ENCODE peak calls at places on chromosome 22, in eight cellular contexts. One of them, this sample, is unnamed.

GRCh38 chr22:26466196-26466595 is 17.4 kb downstream of the HPS4 start:
- DNase-seq in D721Med: no peak
- DNase-seq in natural killer cell treated with Interleukin-12 subunit alpha and Interleukin-12 subunit beta and Interleukin-15 and Interleukin-18, amount 100 ng/mL, for 72 hours: no peak
- DNase-seq in RWPE1: no peak
- DNase-seq in GM12864: no peak
- DNase-seq in hippocampal formation: no peak
- DNase-seq in foreskin fibroblast: peak
- DNase-seq in KG1: no peak
- DNase-seq in this sample: no peak

GRCh38 chr22:45602824-45603301 is 68.8 kb upstream of the ATXN10 start:
- DNase-seq in D721Med: no peak
- DNase-seq in RWPE1: peak
- DNase-seq in foreskin fibroblast: peak
- DNase-seq in natural killer cell treated with Interleukin-12 subunit alpha and Interleukin-12 subunit beta and Interleukin-15 and Interleukin-18, amount 100 ng/mL, for 72 hours: peak
- DNase-seq in GM12864: no peak
- DNase-seq in KG1: no peak
- DNase-seq in hippocampal formation: no peak
- DNase-seq in this sample: no peak

GRCh38 chr22:37626144-37626543 is 13.3 kb upstream of the SH3BP1 start:
- DNase-seq in D721Med: no peak
- DNase-seq in GM12864: no peak
- DNase-seq in KG1: no peak
- DNase-seq in foreskin fibroblast: no peak
- DNase-seq in RWPE1: no peak
- DNase-seq in hippocampal formation: no peak
- DNase-seq in natural killer cell treated with Interleukin-12 subunit alpha and Interleukin-12 subunit beta and Interleukin-15 and Interleukin-18, amount 100 ng/mL, for 72 hours: no peak
- DNase-seq in this sample: peak

GRCh38 chr22:28710889-28711285 is 30.7 kb downstream of the CHEK2 start:
- DNase-seq in GM12864: no peak
- DNase-seq in foreskin fibroblast: no peak
- DNase-seq in RWPE1: no peak
- DNase-seq in natural killer cell treated with Interleukin-12 subunit alpha and Interleukin-12 subunit beta and Interleukin-15 and Interleukin-18, amount 100 ng/mL, for 72 hours: no peak
- DNase-seq in KG1: no peak
- DNase-seq in D721Med: no peak
- DNase-seq in hippocampal formation: no peak
- DNase-seq in this sample: no peak

GRCh38 chr22:20092477-20092854 is 12.4 kb downstream of the DGCR8 start:
- DNase-seq in foreskin fibroblast: no peak
- DNase-seq in GM12864: no peak
- DNase-seq in KG1: no peak
- DNase-seq in RWPE1: no peak
- DNase-seq in D721Med: no peak
- DNase-seq in hippocampal formation: no peak
- DNase-seq in natural killer cell treated with Interleukin-12 subunit alpha and Interleukin-12 subunit beta and Interleukin-15 and Interleukin-18, amount 100 ng/mL, for 72 hours: no peak
- DNase-seq in this sample: no peak

GRCh38 chr22:18110194-18110943 is at the start of gene TUBA8:
- DNase-seq in D721Med: no peak
- DNase-seq in GM12864: no peak
- DNase-seq in natural killer cell treated with Interleukin-12 subunit alpha and Interleukin-12 subunit beta and Interleukin-15 and Interleukin-18, amount 100 ng/mL, for 72 hours: no peak
- DNase-seq in foreskin fibroblast: peak
- DNase-seq in KG1: no peak
- DNase-seq in RWPE1: peak
- DNase-seq in hippocampal formation: no peak
- DNase-seq in this sample: no peak

GRCh38 chr22:20228939-20229272 is 39.2 kb downstream of the RTN4R start:
- DNase-seq in D721Med: no peak
- DNase-seq in natural killer cell treated with Interleukin-12 subunit alpha and Interleukin-12 subunit beta and Interleukin-15 and Interleukin-18, amount 100 ng/mL, for 72 hours: no peak
- DNase-seq in RWPE1: no peak
- DNase-seq in hippocampal formation: no peak
- DNase-seq in foreskin fibroblast: no peak
- DNase-seq in KG1: no peak
- DNase-seq in GM12864: no peak
- DNase-seq in this sample: no peak

GRCh38 chr22:49659281-49659923 is 168.3 kb downstream of the BRD1 start:
- DNase-seq in GM12864: no peak
- DNase-seq in hippocampal formation: no peak
- DNase-seq in RWPE1: no peak
- DNase-seq in KG1: no peak
- DNase-seq in natural killer cell treated with Interleukin-12 subunit alpha and Interleukin-12 subunit beta and Interleukin-15 and Interleukin-18, amount 100 ng/mL, for 72 hours: no peak
- DNase-seq in D721Med: no peak
- DNase-seq in foreskin fibroblast: no peak
- DNase-seq in this sample: no peak

GRCh38 chr22:44085743-44086741 is 61.9 kb downstream of the PARVB start:
- DNase-seq in KG1: no peak
- DNase-seq in foreskin fibroblast: peak
- DNase-seq in D721Med: no peak
- DNase-seq in hippocampal formation: peak
- DNase-seq in natural killer cell treated with Interleukin-12 subunit alpha and Interleukin-12 subunit beta and Interleukin-15 and Interleukin-18, amount 100 ng/mL, for 72 hours: no peak
- DNase-seq in RWPE1: peak
- DNase-seq in GM12864: peak
- DNase-seq in this sample: no peak

GRCh38 chr22:27531782-27532530 is 269.6 kb downstream of the MN1 start:
- DNase-seq in D721Med: no peak
- DNase-seq in KG1: no peak
- DNase-seq in foreskin fibroblast: peak
- DNase-seq in RWPE1: peak
- DNase-seq in natural killer cell treated with Interleukin-12 subunit alpha and Interleukin-12 subunit beta and Interleukin-15 and Interleukin-18, amount 100 ng/mL, for 72 hours: no peak
- DNase-seq in hippocampal formation: no peak
- DNase-seq in GM12864: no peak
- DNase-seq in this sample: no peak

GRCh38 chr22:38196791-38197429 is 4.9 kb upstream of the MAFF start:
- DNase-seq in hippocampal formation: no peak
- DNase-seq in D721Med: no peak
- DNase-seq in RWPE1: no peak
- DNase-seq in KG1: no peak
- DNase-seq in GM12864: no peak
- DNase-seq in natural killer cell treated with Interleukin-12 subunit alpha and Interleukin-12 subunit beta and Interleukin-15 and Interleukin-18, amount 100 ng/mL, for 72 hours: no peak
- DNase-seq in foreskin fibroblast: no peak
- DNase-seq in this sample: no peak

GRCh38 chr22:31579835-31580242 is 82.2 kb downstream of the PISD start:
- DNase-seq in natural killer cell treated with Interleukin-12 subunit alpha and Interleukin-12 subunit beta and Interleukin-15 and Interleukin-18, amount 100 ng/mL, for 72 hours: no peak
- DNase-seq in hippocampal formation: no peak
- DNase-seq in foreskin fibroblast: no peak
- DNase-seq in KG1: no peak
- DNase-seq in RWPE1: no peak
- DNase-seq in D721Med: no peak
- DNase-seq in GM12864: no peak
- DNase-seq in this sample: no peak

GRCh38 chr22:19110064-19110458 is 12.2 kb downstream of the DGCR2 start:
- DNase-seq in foreskin fibroblast: no peak
- DNase-seq in KG1: no peak
- DNase-seq in GM12864: no peak
- DNase-seq in RWPE1: no peak
- DNase-seq in hippocampal formation: no peak
- DNase-seq in D721Med: no peak
- DNase-seq in natural killer cell treated with Interleukin-12 subunit alpha and Interleukin-12 subunit beta and Interleukin-15 and Interleukin-18, amount 100 ng/mL, for 72 hours: peak
- DNase-seq in this sample: no peak

GRCh38 chr22:36331912-36332622 is 55.7 kb downstream of the MYH9 start:
- DNase-seq in KG1: peak
- DNase-seq in RWPE1: no peak
- DNase-seq in D721Med: no peak
- DNase-seq in hippocampal formation: peak
- DNase-seq in foreskin fibroblast: peak
- DNase-seq in GM12864: no peak
- DNase-seq in natural killer cell treated with Interleukin-12 subunit alpha and Interleukin-12 subunit beta and Interleukin-15 and Interleukin-18, amount 100 ng/mL, for 72 hours: peak
- DNase-seq in this sample: peak

GRCh38 chr22:32850591-32851517 is 49.3 kb downstream of the TIMP3 start:
- DNase-seq in KG1: no peak
- DNase-seq in GM12864: no peak
- DNase-seq in hippocampal formation: no peak
- DNase-seq in D721Med: no peak
- DNase-seq in foreskin fibroblast: no peak
- DNase-seq in natural killer cell treated with Interleukin-12 subunit alpha and Interleukin-12 subunit beta and Interleukin-15 and Interleukin-18, amount 100 ng/mL, for 72 hours: no peak
- DNase-seq in RWPE1: no peak
- DNase-seq in this sample: peak

GRCh38 chr22:32473388-32473952 is 1.1 kb upstream of the FBXO7 start:
- DNase-seq in natural killer cell treated with Interleukin-12 subunit alpha and Interleukin-12 subunit beta and Interleukin-15 and Interleukin-18, amount 100 ng/mL, for 72 hours: no peak
- DNase-seq in RWPE1: peak
- DNase-seq in GM12864: no peak
- DNase-seq in foreskin fibroblast: peak
- DNase-seq in hippocampal formation: no peak
- DNase-seq in D721Med: no peak
- DNase-seq in KG1: peak
- DNase-seq in this sample: peak

GRCh38 chr22:35191412-35191811 is 65.9 kb upstream of the HMGXB4 start:
- DNase-seq in GM12864: no peak
- DNase-seq in hippocampal formation: no peak
- DNase-seq in D721Med: no peak
- DNase-seq in natural killer cell treated with Interleukin-12 subunit alpha and Interleukin-12 subunit beta and Interleukin-15 and Interleukin-18, amount 100 ng/mL, for 72 hours: no peak
- DNase-seq in RWPE1: peak
- DNase-seq in KG1: no peak
- DNase-seq in foreskin fibroblast: peak
- DNase-seq in this sample: no peak

GRCh38 chr22:21857501-21857914 is 9.9 kb downstream of the MAPK1 start:
- DNase-seq in foreskin fibroblast: no peak
- DNase-seq in D721Med: no peak
- DNase-seq in KG1: no peak
- DNase-seq in natural killer cell treated with Interleukin-12 subunit alpha and Interleukin-12 subunit beta and Interleukin-15 and Interleukin-18, amount 100 ng/mL, for 72 hours: no peak
- DNase-seq in hippocampal formation: no peak
- DNase-seq in RWPE1: no peak
- DNase-seq in GM12864: peak
- DNase-seq in this sample: no peak

GRCh38 chr22:22167791-22168189 is 76.8 kb upstream of the VPREB1 start:
- DNase-seq in natural killer cell treated with Interleukin-12 subunit alpha and Interleukin-12 subunit beta and Interleukin-15 and Interleukin-18, amount 100 ng/mL, for 72 hours: no peak
- DNase-seq in GM12864: peak
- DNase-seq in D721Med: no peak
- DNase-seq in RWPE1: no peak
- DNase-seq in foreskin fibroblast: no peak
- DNase-seq in hippocampal formation: no peak
- DNase-seq in KG1: no peak
- DNase-seq in this sample: no peak

GRCh38 chr22:21067901-21068680 is 22.3 kb downstream of the LRRC74B start:
- DNase-seq in GM12864: no peak
- DNase-seq in KG1: no peak
- DNase-seq in natural killer cell treated with Interleukin-12 subunit alpha and Interleukin-12 subunit beta and Interleukin-15 and Interleukin-18, amount 100 ng/mL, for 72 hours: no peak
- DNase-seq in RWPE1: no peak
- DNase-seq in foreskin fibroblast: no peak
- DNase-seq in D721Med: no peak
- DNase-seq in hippocampal formation: no peak
- DNase-seq in this sample: no peak

GRCh38 chr22:47292546-47293320 is 530.3 kb downstream of the TBC1D22A start:
- DNase-seq in foreskin fibroblast: peak
- DNase-seq in RWPE1: no peak
- DNase-seq in hippocampal formation: no peak
- DNase-seq in KG1: no peak
- DNase-seq in GM12864: no peak
- DNase-seq in D721Med: no peak
- DNase-seq in natural killer cell treated with Interleukin-12 subunit alpha and Interleukin-12 subunit beta and Interleukin-15 and Interleukin-18, amount 100 ng/mL, for 72 hours: no peak
- DNase-seq in this sample: no peak

GRCh38 chr22:44712962-44713361 is 11.0 kb downstream of the PRR5 start:
- DNase-seq in RWPE1: no peak
- DNase-seq in natural killer cell treated with Interleukin-12 subunit alpha and Interleukin-12 subunit beta and Interleukin-15 and Interleukin-18, amount 100 ng/mL, for 72 hours: no peak
- DNase-seq in GM12864: no peak
- DNase-seq in D721Med: no peak
- DNase-seq in foreskin fibroblast: no peak
- DNase-seq in KG1: no peak
- DNase-seq in hippocampal formation: no peak
- DNase-seq in this sample: no peak

GRCh38 chr22:47195676-47196492 is 433.4 kb downstream of the TBC1D22A start:
- DNase-seq in GM12864: no peak
- DNase-seq in RWPE1: no peak
- DNase-seq in D721Med: no peak
- DNase-seq in natural killer cell treated with Interleukin-12 subunit alpha and Interleukin-12 subunit beta and Interleukin-15 and Interleukin-18, amount 100 ng/mL, for 72 hours: peak
- DNase-seq in hippocampal formation: no peak
- DNase-seq in foreskin fibroblast: no peak
- DNase-seq in KG1: no peak
- DNase-seq in this sample: no peak

GRCh38 chr22:45083659-45084305 is 74.0 kb upstream of the PHF21B start:
- DNase-seq in foreskin fibroblast: peak
- DNase-seq in D721Med: no peak
- DNase-seq in hippocampal formation: no peak
- DNase-seq in GM12864: no peak
- DNase-seq in natural killer cell treated with Interleukin-12 subunit alpha and Interleukin-12 subunit beta and Interleukin-15 and Interleukin-18, amount 100 ng/mL, for 72 hours: no peak
- DNase-seq in KG1: no peak
- DNase-seq in RWPE1: peak
- DNase-seq in this sample: no peak

GRCh38 chr22:46446799-46447198 is 90.6 kb downstream of the CELSR1 start:
- DNase-seq in GM12864: no peak
- DNase-seq in D721Med: peak
- DNase-seq in RWPE1: no peak
- DNase-seq in natural killer cell treated with Interleukin-12 subunit alpha and Interleukin-12 subunit beta and Interleukin-15 and Interleukin-18, amount 100 ng/mL, for 72 hours: peak
- DNase-seq in hippocampal formation: no peak
- DNase-seq in foreskin fibroblast: no peak
- DNase-seq in KG1: no peak
- DNase-seq in this sample: no peak

GRCh38 chr22:37703906-37704305 is 7.1 kb downstream of the TRIOBP start:
- DNase-seq in RWPE1: no peak
- DNase-seq in KG1: no peak
- DNase-seq in D721Med: no peak
- DNase-seq in natural killer cell treated with Interleukin-12 subunit alpha and Interleukin-12 subunit beta and Interleukin-15 and Interleukin-18, amount 100 ng/mL, for 72 hours: no peak
- DNase-seq in foreskin fibroblast: no peak
- DNase-seq in hippocampal formation: no peak
- DNase-seq in GM12864: no peak
- DNase-seq in this sample: no peak

GRCh38 chr22:35409783-35410662 is 10.1 kb downstream of the MCM5 start:
- DNase-seq in natural killer cell treated with Interleukin-12 subunit alpha and Interleukin-12 subunit beta and Interleukin-15 and Interleukin-18, amount 100 ng/mL, for 72 hours: peak
- DNase-seq in KG1: peak
- DNase-seq in RWPE1: no peak
- DNase-seq in hippocampal formation: peak
- DNase-seq in foreskin fibroblast: no peak
- DNase-seq in D721Med: no peak
- DNase-seq in GM12864: peak
- DNase-seq in this sample: peak

GRCh38 chr22:29339381-29340235 is 24.1 kb upstream of the RASL10A start:
- DNase-seq in KG1: no peak
- DNase-seq in GM12864: no peak
- DNase-seq in D721Med: no peak
- DNase-seq in hippocampal formation: no peak
- DNase-seq in foreskin fibroblast: no peak
- DNase-seq in natural killer cell treated with Interleukin-12 subunit alpha and Interleukin-12 subunit beta and Interleukin-15 and Interleukin-18, amount 100 ng/mL, for 72 hours: no peak
- DNase-seq in RWPE1: peak
- DNase-seq in this sample: no peak

GRCh38 chr22:48948575-48949170 is 879.0 kb downstream of the BRD1 start:
- DNase-seq in foreskin fibroblast: no peak
- DNase-seq in GM12864: no peak
- DNase-seq in hippocampal formation: no peak
- DNase-seq in D721Med: no peak
- DNase-seq in KG1: no peak
- DNase-seq in RWPE1: no peak
- DNase-seq in natural killer cell treated with Interleukin-12 subunit alpha and Interleukin-12 subunit beta and Interleukin-15 and Interleukin-18, amount 100 ng/mL, for 72 hours: no peak
- DNase-seq in this sample: no peak

GRCh38 chr22:38831166-38831945 is 12.5 kb downstream of the NPTXR start:
- DNase-seq in KG1: no peak
- DNase-seq in natural killer cell treated with Interleukin-12 subunit alpha and Interleukin-12 subunit beta and Interleukin-15 and Interleukin-18, amount 100 ng/mL, for 72 hours: no peak
- DNase-seq in foreskin fibroblast: peak
- DNase-seq in RWPE1: no peak
- DNase-seq in hippocampal formation: no peak
- DNase-seq in GM12864: no peak
- DNase-seq in D721Med: no peak
- DNase-seq in this sample: no peak

GRCh38 chr22:32130464-32130863 is 28.6 kb downstream of the C22orf42 start:
- DNase-seq in RWPE1: no peak
- DNase-seq in D721Med: no peak
- DNase-seq in natural killer cell treated with Interleukin-12 subunit alpha and Interleukin-12 subunit beta and Interleukin-15 and Interleukin-18, amount 100 ng/mL, for 72 hours: no peak
- DNase-seq in foreskin fibroblast: peak
- DNase-seq in KG1: no peak
- DNase-seq in GM12864: no peak
- DNase-seq in hippocampal formation: no peak
- DNase-seq in this sample: no peak

GRCh38 chr22:39502789-39503464 is 837 bp downstream of the MIEF1 start:
- DNase-seq in RWPE1: no peak
- DNase-seq in foreskin fibroblast: peak
- DNase-seq in GM12864: no peak
- DNase-seq in hippocampal formation: no peak
- DNase-seq in natural killer cell treated with Interleukin-12 subunit alpha and Interleukin-12 subunit beta and Interleukin-15 and Interleukin-18, amount 100 ng/mL, for 72 hours: no peak
- DNase-seq in KG1: no peak
- DNase-seq in D721Med: no peak
- DNase-seq in this sample: no peak

GRCh38 chr22:50190182-50190951 is 4.7 kb downstream of the TRABD start:
- DNase-seq in GM12864: peak
- DNase-seq in D721Med: no peak
- DNase-seq in KG1: peak
- DNase-seq in RWPE1: peak
- DNase-seq in foreskin fibroblast: peak
- DNase-seq in hippocampal formation: peak
- DNase-seq in natural killer cell treated with Interleukin-12 subunit alpha and Interleukin-12 subunit beta and Interleukin-15 and Interleukin-18, amount 100 ng/mL, for 72 hours: peak
- DNase-seq in this sample: no peak